ENCODE peak calls at places on chromosomes 6 and 20, in ten cellular contexts. E is heart left ventricle, I is epithelial cell of esophagus, F is brain microvascular endothelial cell, T is heart right ventricle, Q is H1, L is tibial nerve, W is WERI-Rb-1, R is AG10803, U is body of pancreas. G is an unnamed sample.

GRCh38 chr6:125781307-125781868 is 9.4 kb upstream of the NCOA7 start:
- DNase-seq in E (no peak), I (no peak), F (no peak), T (no peak), Q (no peak), L (no peak), W (no peak), R (peak), U (peak), G (peak)

GRCh38 chr20:62797671-62798532 is 1.6 kb downstream of the MRGBP start:
- DNase-seq in E (no peak), I (no peak), F (no peak), T (no peak), Q (no peak), L (no peak), W (no peak), R (no peak), U (no peak), G (no peak)

GRCh38 chr6:149275621-149276020 is 41.9 kb upstream of the TAB2 start:
- DNase-seq in E (no peak), I (no peak), F (peak), T (no peak), Q (no peak), L (no peak), W (no peak), R (no peak), U (no peak), G (no peak)

GRCh38 chr6:157747395-157747794 is 75.7 kb upstream of the SNX9 start:
- DNase-seq in E (no peak), I (no peak), F (peak), T (no peak), Q (no peak), L (no peak), W (no peak), R (no peak), U (no peak), G (no peak)

GRCh38 chr6:168088161-168089106 is 9.4 kb upstream of the FRMD1 start:
- DNase-seq in E (peak), I (no peak), F (peak), T (peak), Q (no peak), L (peak), W (peak), R (peak), U (no peak), G (peak)

GRCh38 chr6:147170269-147170668 is 33.9 kb upstream of the STXBP5 start:
- DNase-seq in E (no peak), I (peak), F (peak), T (no peak), Q (no peak), L (no peak), W (no peak), R (peak), U (no peak), G (peak)

GRCh38 chr20:63100926-63101699 is 94.3 kb upstream of the BHLHE23 start:
- DNase-seq in E (peak), I (no peak), F (no peak), T (no peak), Q (no peak), L (no peak), W (peak), R (no peak), U (no peak), G (no peak)

GRCh38 chr20:24470782-24471582 is 1.6 kb downstream of the SYNDIG1 start:
- DNase-seq in E (no peak), I (peak), F (no peak), T (no peak), Q (no peak), L (no peak), W (peak), R (no peak), U (no peak), G (no peak)

GRCh38 chr20:32007787-32008616 is 2.2 kb upstream of the CCM2L start:
- DNase-seq in E (peak), I (no peak), F (no peak), T (peak), Q (no peak), L (no peak), W (no peak), R (no peak), U (peak), G (no peak)

GRCh38 chr20:17976305-17976704 is 7.5 kb downstream of the MGME1 start:
- DNase-seq in E (no peak), I (no peak), F (no peak), T (no peak), Q (no peak), L (no peak), W (no peak), R (no peak), U (no peak), G (no peak)

GRCh38 chr6:39861663-39862062 is 69.5 kb downstream of the DAAM2 start:
- DNase-seq in E (no peak), I (no peak), F (no peak), T (peak), Q (no peak), L (no peak), W (no peak), R (no peak), U (no peak), G (no peak)

GRCh38 chr6:95133578-95133977 is 443.8 kb upstream of the MANEA start:
- DNase-seq in E (no peak), I (peak), F (no peak), T (no peak), Q (no peak), L (no peak), W (peak), R (no peak), U (no peak), G (peak)

GRCh38 chr20:46111028-46111835 is 6.9 kb upstream of the CD40 start:
- DNase-seq in E (peak), I (no peak), F (no peak), T (peak), Q (no peak), L (peak), W (peak), R (no peak), U (no peak), G (no peak)

GRCh38 chr6:146890644-146891434 is 292.1 kb downstream of the ADGB start:
- DNase-seq in E (no peak), I (no peak), F (no peak), T (no peak), Q (no peak), L (no peak), W (no peak), R (peak), U (no peak), G (no peak)

GRCh38 chr6:166584813-166585429 is 1.6 kb downstream of the RAMACL start:
- DNase-seq in E (no peak), I (no peak), F (peak), T (no peak), Q (no peak), L (no peak), W (no peak), R (peak), U (no peak), G (peak)

GRCh38 chr6:71222676-71223075 is 65.9 kb upstream of the OGFRL1 start:
- DNase-seq in E (no peak), I (no peak), F (no peak), T (no peak), Q (no peak), L (no peak), W (no peak), R (no peak), U (no peak), G (no peak)

GRCh38 chr6:169722362-169723199 is 1.7 kb downstream of the PHF10 start:
- DNase-seq in E (peak), I (peak), F (peak), T (peak), Q (no peak), L (peak), W (no peak), R (peak), U (peak), G (peak)

GRCh38 chr6:148144917-148145521 is 197.6 kb upstream of the SASH1 start:
- DNase-seq in E (peak), I (peak), F (peak), T (peak), Q (peak), L (peak), W (peak), R (peak), U (peak), G (peak)

GRCh38 chr6:3885262-3886036 is 36.3 kb downstream of the FAM50B start:
- DNase-seq in E (no peak), I (no peak), F (no peak), T (no peak), Q (no peak), L (no peak), W (peak), R (no peak), U (peak), G (no peak)

GRCh38 chr6:139747154-139747553 is 372.7 kb upstream of the CITED2 start:
- DNase-seq in E (no peak), I (no peak), F (no peak), T (no peak), Q (no peak), L (no peak), W (no peak), R (no peak), U (no peak), G (no peak)

GRCh38 chr6:33949877-33950831 is 146.4 kb upstream of the MLN start:
- DNase-seq in E (no peak), I (peak), F (no peak), T (no peak), Q (no peak), L (no peak), W (no peak), R (no peak), U (no peak), G (no peak)

GRCh38 chr20:19692685-19693119 is 65.4 kb upstream of the RIN2 start:
- DNase-seq in E (peak), I (peak), F (peak), T (peak), Q (peak), L (peak), W (peak), R (peak), U (peak), G (peak)

GRCh38 chr6:141956046-141956761 is 176.5 kb upstream of the GJE1 start:
- DNase-seq in E (no peak), I (peak), F (peak), T (peak), Q (no peak), L (no peak), W (no peak), R (peak), U (peak), G (peak)

GRCh38 chr6:14276667-14277404 is 159.3 kb downstream of the CD83 start:
- DNase-seq in E (no peak), I (no peak), F (peak), T (no peak), Q (no peak), L (no peak), W (no peak), R (no peak), U (no peak), G (peak)

GRCh38 chr6:160998217-160998616 is 6.6 kb downstream of the MAP3K4 start:
- DNase-seq in E (no peak), I (no peak), F (no peak), T (no peak), Q (no peak), L (no peak), W (no peak), R (no peak), U (no peak), G (no peak)

GRCh38 chr6:158660331-158660730 is 10.5 kb downstream of the SYTL3 start:
- DNase-seq in E (no peak), I (peak), F (no peak), T (no peak), Q (no peak), L (no peak), W (peak), R (peak), U (no peak), G (no peak)

GRCh38 chr6:1525364-1526038 is 84.2 kb upstream of the FOXC1 start:
- DNase-seq in E (no peak), I (peak), F (no peak), T (no peak), Q (no peak), L (no peak), W (no peak), R (peak), U (no peak), G (no peak)

GRCh38 chr20:50295762-50296449 is 105.3 kb downstream of the CEBPB start:
- DNase-seq in E (no peak), I (no peak), F (no peak), T (no peak), Q (no peak), L (no peak), W (no peak), R (no peak), U (peak), G (no peak)

GRCh38 chr6:87618531-87618930 is 28.6 kb downstream of the ORC3 start:
- DNase-seq in E (no peak), I (no peak), F (no peak), T (no peak), Q (no peak), L (no peak), W (no peak), R (no peak), U (no peak), G (no peak)

GRCh38 chr6:579339-579738 is 77.6 kb downstream of the HUS1B start:
- DNase-seq in E (no peak), I (peak), F (peak), T (no peak), Q (no peak), L (no peak), W (no peak), R (peak), U (no peak), G (peak)

GRCh38 chr20:50001784-50002311 is 19.1 kb downstream of the SNAI1 start:
- DNase-seq in E (no peak), I (no peak), F (no peak), T (no peak), Q (no peak), L (no peak), W (no peak), R (no peak), U (no peak), G (no peak)

GRCh38 chr6:35691027-35691824 is 2.5 kb upstream of the FKBP5 start:
- DNase-seq in E (peak), I (peak), F (peak), T (peak), Q (no peak), L (peak), W (no peak), R (peak), U (peak), G (no peak)

GRCh38 chr6:26183237-26183580 is 96.0 kb downstream of the HFE start:
- DNase-seq in E (no peak), I (no peak), F (no peak), T (no peak), Q (no peak), L (no peak), W (no peak), R (no peak), U (no peak), G (no peak)
- H3K4me3 ChIP-seq in E (peak), I (peak), F (peak), T (peak), Q (peak), L (peak), W (no peak), R (peak), U (peak), G (peak)

DNA sequence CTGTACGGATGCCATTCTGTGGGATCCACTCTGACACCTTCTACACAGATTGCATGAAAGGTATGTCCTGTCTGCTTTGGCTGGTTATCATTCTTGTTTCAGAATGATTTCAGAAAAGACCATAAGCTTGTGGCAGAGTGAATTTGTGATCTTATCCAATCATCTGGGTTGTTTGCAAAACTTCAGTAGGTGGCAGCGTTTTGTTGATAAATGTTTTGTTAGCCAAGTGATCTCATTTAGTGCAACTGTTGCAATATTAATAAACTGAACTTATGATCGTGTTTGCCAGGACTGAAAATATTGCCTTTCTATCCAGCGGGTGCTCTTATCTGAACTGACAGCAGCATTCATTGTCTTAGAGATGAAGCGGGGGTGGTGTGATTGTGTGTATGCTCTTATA is 613.2 kb upstream of the NOX3 start:
- DNase-seq in E (no peak), I (no peak), F (no peak), T (no peak), Q (no peak), L (no peak), W (no peak), R (no peak), U (no peak), G (no peak)
- TF ChIP-seq CTCF in E (no peak), I (no peak), F (no peak), T (peak), Q (no peak), L (no peak), W (no peak), R (no peak), U (no peak), G (no peak)

GRCh38 chr6:37539706-37540352 is 40.1 kb upstream of the CCDC167 start:
- DNase-seq in E (no peak), I (no peak), F (no peak), T (no peak), Q (no peak), L (no peak), W (no peak), R (no peak), U (no peak), G (no peak)

GRCh38 chr6:37532122-37532521 is 32.4 kb upstream of the CCDC167 start:
- DNase-seq in E (no peak), I (no peak), F (no peak), T (no peak), Q (no peak), L (no peak), W (no peak), R (no peak), U (no peak), G (no peak)

GRCh38 chr6:37536462-37537225 is 37.0 kb upstream of the CCDC167 start:
- DNase-seq in E (no peak), I (no peak), F (no peak), T (no peak), Q (no peak), L (no peak), W (no peak), R (no peak), U (no peak), G (no peak)

GRCh38 chr6:37538107-37538506 is 38.4 kb upstream of the CCDC167 start:
- DNase-seq in E (no peak), I (peak), F (no peak), T (no peak), Q (no peak), L (no peak), W (peak), R (no peak), U (no peak), G (no peak)

GRCh38 chr6:37535701-37536461 is 36.2 kb upstream of the CCDC167 start:
- DNase-seq in E (no peak), I (peak), F (no peak), T (no peak), Q (no peak), L (no peak), W (no peak), R (no peak), U (peak), G (no peak)
- H3K4me3 ChIP-seq in E (peak), I (no peak), F (peak), T (peak), Q (peak), L (peak), W (no peak), R (no peak), U (no peak), G (peak)

GRCh38 chr6:108565893-108566292 is 5.2 kb downstream of the FOXO3 start:
- DNase-seq in E (peak), I (peak), F (no peak), T (peak), Q (no peak), L (peak), W (no peak), R (peak), U (peak), G (peak)
- TF ChIP-seq CTCF in E (peak), I (no peak), F (no peak), T (peak), Q (no peak), L (no peak), W (no peak), R (peak), U (no peak), G (peak)

GRCh38 chr6:155418017-155418749 is 37.5 kb downstream of the NOX3 start:
- DNase-seq in E (peak), I (peak), F (peak), T (peak), Q (no peak), L (peak), W (no peak), R (peak), U (no peak), G (peak)
- H3K4me3 ChIP-seq in E (peak), I (no peak), F (peak), T (peak), Q (no peak), L (peak), W (no peak), R (peak), U (no peak), G (no peak)

DNA sequence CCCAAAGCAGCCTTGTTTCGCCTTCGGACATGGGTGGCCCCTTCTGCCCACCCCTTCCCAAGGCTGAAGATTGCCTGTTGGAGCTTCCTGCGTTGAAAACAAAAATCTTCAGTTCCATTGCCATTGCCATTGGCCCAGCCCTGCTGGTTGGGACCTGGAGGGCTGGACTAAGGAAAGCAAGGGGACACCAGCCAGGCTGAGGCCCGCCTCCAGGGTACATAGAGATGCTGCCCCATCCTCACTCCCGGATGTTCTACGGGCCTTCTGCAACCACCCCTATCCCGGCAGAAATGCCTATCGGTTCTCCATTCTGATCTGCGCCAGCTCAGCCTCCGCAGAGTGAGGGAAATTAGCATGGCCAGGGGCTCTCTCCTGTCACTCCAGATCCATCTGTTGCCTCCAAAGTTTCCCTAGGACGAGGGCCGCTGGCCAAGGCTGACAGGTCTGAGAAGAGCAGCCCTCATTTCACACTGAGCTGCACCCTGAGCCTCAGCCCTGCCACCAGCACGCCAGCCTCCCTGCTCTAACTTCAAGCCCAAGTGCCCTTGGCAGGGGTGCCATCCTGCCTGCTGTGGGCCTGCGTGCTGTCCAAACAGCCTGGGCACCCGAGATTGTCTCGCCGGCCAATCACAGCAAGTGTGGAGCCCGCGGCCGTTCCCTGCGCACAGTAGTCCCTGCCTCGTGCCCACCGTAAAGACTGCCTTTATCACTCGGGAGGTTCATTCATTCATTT is 13.5 kb upstream of the STX16 start:
- DNase-seq in E (no peak), I (no peak), F (no peak), T (no peak), Q (no peak), L (no peak), W (no peak), R (no peak), U (no peak), G (no peak)
- TF ChIP-seq CTCF in E (no peak), I (no peak), F (no peak), T (no peak), Q (no peak), L (no peak), W (no peak), R (no peak), U (no peak), G (no peak)

GRCh38 chr6:52595000-52595795 is 18.3 kb upstream of the TRAM2 start:
- DNase-seq in E (peak), I (peak), F (peak), T (peak), Q (no peak), L (peak), W (peak), R (peak), U (no peak), G (peak)
- H3K4me3 ChIP-seq in E (peak), I (no peak), F (peak), T (peak), Q (no peak), L (no peak), W (peak), R (peak), U (no peak), G (no peak)

GRCh38 chr20:13002256-13002655 is 6.5 kb upstream of the SPTLC3 start:
- DNase-seq in E (no peak), I (no peak), F (no peak), T (no peak), Q (no peak), L (no peak), W (no peak), R (no peak), U (no peak), G (no peak)

GRCh38 chr20:12998046-12998445 is 10.7 kb upstream of the SPTLC3 start:
- DNase-seq in E (no peak), I (no peak), F (no peak), T (no peak), Q (no peak), L (no peak), W (no peak), R (no peak), U (no peak), G (no peak)

GRCh38 chr20:12997128-12997655 is 11.6 kb upstream of the SPTLC3 start:
- DNase-seq in E (no peak), I (no peak), F (no peak), T (no peak), Q (no peak), L (no peak), W (no peak), R (no peak), U (no peak), G (no peak)

GRCh38 chr20:12999201-12999600 is 9.6 kb upstream of the SPTLC3 start:
- DNase-seq in E (no peak), I (no peak), F (no peak), T (no peak), Q (no peak), L (no peak), W (no peak), R (no peak), U (no peak), G (no peak)
- TF ChIP-seq CTCF in E (no peak), I (no peak), F (no peak), T (no peak), Q (no peak), L (no peak), W (no peak), R (no peak), U (no peak), G (no peak)

GRCh38 chr6:32086661-32087573 is 22.2 kb downstream of the TNXB start:
- DNase-seq in E (no peak), I (peak), F (peak), T (no peak), Q (no peak), L (no peak), W (no peak), R (peak), U (no peak), G (peak)
- H3K4me3 ChIP-seq in E (peak), I (no peak), F (no peak), T (peak), Q (peak), L (peak), W (no peak), R (no peak), U (no peak), G (no peak)

G was measured in astrocyte of the spinal cord.